ENCODE peak calls at places on chromosomes 1 and 21, in five cellular contexts. T, I, H, W and Q are unnamed samples.

GRCh38 chr1:234235373-234235772 is 137.9 kb upstream of the COA6 start:
- DNase-seq in T (no peak), I (no peak), H (no peak), W (peak), Q (no peak)

GRCh38 chr1:202888507-202889360 is at the start of gene RABIF:
- DNase-seq in T (peak), I (peak), H (peak), W (peak), Q (peak)

GRCh38 chr1:12100071-12100470 is 37.0 kb downstream of the TNFRSF8 start:
- DNase-seq in T (no peak), I (no peak), H (no peak), W (no peak), Q (no peak)

GRCh38 chr1:86758570-86758969 is 54.2 kb downstream of the SH3GLB1 start:
- DNase-seq in T (no peak), I (no peak), H (no peak), W (peak), Q (no peak)

GRCh38 chr1:225863167-225863566 is 19.0 kb downstream of the TMEM63A start:
- DNase-seq in T (no peak), I (no peak), H (no peak), W (no peak), Q (no peak)

GRCh38 chr1:94799201-94799600 is 21.0 kb upstream of the SLC44A3 start:
- DNase-seq in T (no peak), I (no peak), H (no peak), W (peak), Q (no peak)

GRCh38 chr1:207619833-207620572 is 24.9 kb upstream of the CR1L start:
- DNase-seq in T (peak), I (no peak), H (peak), W (peak), Q (peak)

GRCh38 chr1:189538271-189538670 is 939.4 kb downstream of the BRINP3 start:
- DNase-seq in T (no peak), I (no peak), H (no peak), W (no peak), Q (no peak)

GRCh38 chr1:63289135-63289534 is 33.2 kb upstream of the FOXD3 start:
- DNase-seq in T (no peak), I (no peak), H (no peak), W (no peak), Q (no peak)

GRCh38 chr21:24895885-24896734 is 711.2 kb downstream of the MRPL39 start:
- DNase-seq in T (peak), I (peak), H (peak), W (no peak), Q (no peak)

GRCh38 chr1:84598846-84599741 is 24.9 kb upstream of the CTBS start:
- DNase-seq in T (no peak), I (peak), H (no peak), W (no peak), Q (peak)

GRCh38 chr1:88528792-88529191 is 155.3 kb upstream of the PKN2 start:
- DNase-seq in T (no peak), I (no peak), H (no peak), W (peak), Q (no peak)

GRCh38 chr1:206589206-206589605 is 23.1 kb downstream of the EIF2D start:
- DNase-seq in T (no peak), I (no peak), H (no peak), W (no peak), Q (no peak)

GRCh38 chr1:18110968-18111367 is 3.4 kb downstream of the IGSF21 start:
- DNase-seq in T (peak), I (no peak), H (no peak), W (no peak), Q (no peak)

GRCh38 chr1:50968884-50969610 is 998 bp upstream of the CDKN2C start:
- DNase-seq in T (no peak), I (no peak), H (peak), W (no peak), Q (no peak)

GRCh38 chr1:11841245-11842153 is 6.1 kb downstream of the NPPA start:
- DNase-seq in T (peak), I (no peak), H (peak), W (no peak), Q (no peak)

GRCh38 chr21:33950425-33951079 is 34.9 kb upstream of the ATP5PO start:
- DNase-seq in T (no peak), I (no peak), H (no peak), W (no peak), Q (no peak)

GRCh38 chr21:36320421-36321324 is 676 bp downstream of the MORC3 start:
- DNase-seq in T (peak), I (peak), H (peak), W (peak), Q (peak)

GRCh38 chr1:6418668-6419396 is 887 bp downstream of the HES2 start:
- DNase-seq in T (no peak), I (no peak), H (peak), W (no peak), Q (no peak)

GRCh38 chr1:240414237-240414636 is 197.7 kb downstream of the GREM2 start:
- DNase-seq in T (no peak), I (no peak), H (no peak), W (no peak), Q (no peak)

GRCh38 chr1:202168861-202169260 is 8.5 kb upstream of the PTPN7 start:
- DNase-seq in T (no peak), I (no peak), H (no peak), W (no peak), Q (no peak)

GRCh38 chr1:172818841-172819527 is 160.1 kb downstream of the FASLG start:
- DNase-seq in T (no peak), I (peak), H (no peak), W (no peak), Q (no peak)

GRCh38 chr1:109312978-109313775 is 6.4 kb upstream of the MYBPHL start:
- DNase-seq in T (no peak), I (no peak), H (peak), W (no peak), Q (no peak)

GRCh38 chr1:113812661-113813135 is 422 bp upstream of the RSBN1 start:
- DNase-seq in T (peak), I (no peak), H (peak), W (no peak), Q (no peak)

GRCh38 chr1:172885976-172886375 is 164.8 kb downstream of the TNFSF18 start:
- DNase-seq in T (no peak), I (no peak), H (no peak), W (no peak), Q (peak)

GRCh38 chr1:119000371-119001180 is 12.4 kb upstream of the TBX15 start:
- DNase-seq in T (no peak), I (no peak), H (no peak), W (no peak), Q (no peak)

GRCh38 chr1:213622365-213623087 is 365.2 kb upstream of the PROX1 start:
- DNase-seq in T (no peak), I (peak), H (no peak), W (peak), Q (no peak)

GRCh38 chr1:9231648-9232332 is 2.8 kb upstream of the H6PD start:
- DNase-seq in T (no peak), I (no peak), H (no peak), W (no peak), Q (no peak)

GRCh38 chr1:17167783-17168479 is 37.0 kb upstream of the PADI1 start:
- DNase-seq in T (no peak), I (no peak), H (no peak), W (no peak), Q (no peak)

GRCh38 chr1:29453502-29454240 is 217.3 kb downstream of the PTPRU start:
- DNase-seq in T (peak), I (no peak), H (peak), W (peak), Q (peak)

GRCh38 chr1:244197851-244198375 is 146.8 kb downstream of the ZBTB18 start:
- DNase-seq in T (no peak), I (no peak), H (no peak), W (no peak), Q (no peak)

DNA sequence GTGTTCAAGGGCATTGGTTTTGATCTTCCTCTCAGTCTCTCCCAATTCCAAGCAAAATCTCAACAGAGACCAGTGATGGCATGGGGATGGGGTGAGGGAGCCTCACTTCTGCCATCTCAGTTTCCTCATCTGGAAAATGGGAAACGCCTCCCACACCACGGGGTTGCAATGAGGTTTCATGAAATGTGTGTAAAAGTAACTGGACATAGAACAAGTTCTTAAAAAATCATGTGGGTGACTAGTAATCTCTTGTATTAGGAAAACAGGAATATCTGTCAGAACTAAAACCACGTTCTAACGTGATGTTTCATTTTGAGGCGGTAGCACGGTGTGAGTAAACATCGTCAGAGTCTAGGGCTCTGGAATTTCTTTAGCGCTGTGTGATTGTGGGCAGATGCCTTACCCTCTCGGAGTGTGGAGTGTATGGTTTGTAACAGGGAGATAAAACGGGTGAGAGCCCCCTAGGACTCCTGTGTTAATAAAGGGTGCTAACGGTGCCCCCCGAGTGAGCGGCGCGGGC is 55.5 kb upstream of the DNAJC6 start:
- DNase-seq in T (no peak), I (no peak), H (no peak), W (no peak), Q (peak)
- TF ChIP-seq ZBTB33 in T (no peak), I (no peak), H (no peak), W (no peak), Q (no peak)

DNA sequence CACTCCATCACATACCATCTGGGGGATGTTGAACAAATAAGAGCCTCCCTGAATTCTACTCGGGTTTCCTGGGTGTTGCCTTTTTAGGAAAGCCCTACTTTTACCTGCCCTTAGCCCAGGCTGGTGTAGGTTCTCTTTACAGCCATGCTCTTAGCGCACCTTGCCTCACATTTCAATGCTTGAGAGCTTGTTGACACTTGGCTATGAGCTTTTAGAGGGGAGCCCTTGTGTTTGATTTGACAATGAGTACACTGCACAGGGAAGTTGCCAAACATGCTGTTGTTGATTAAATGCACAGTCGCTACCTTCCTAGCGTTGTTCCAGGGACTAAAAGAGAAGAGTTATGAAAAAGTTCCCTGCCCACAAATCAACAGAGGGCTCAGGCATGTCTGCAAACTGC is 103.8 kb downstream of the TRABD2B start:
- DNase-seq in T (no peak), I (no peak), H (no peak), W (no peak), Q (no peak)
- TF ChIP-seq RAD21 in T (no peak), I (no peak), H (no peak), W (no peak), Q (no peak)

DNA sequence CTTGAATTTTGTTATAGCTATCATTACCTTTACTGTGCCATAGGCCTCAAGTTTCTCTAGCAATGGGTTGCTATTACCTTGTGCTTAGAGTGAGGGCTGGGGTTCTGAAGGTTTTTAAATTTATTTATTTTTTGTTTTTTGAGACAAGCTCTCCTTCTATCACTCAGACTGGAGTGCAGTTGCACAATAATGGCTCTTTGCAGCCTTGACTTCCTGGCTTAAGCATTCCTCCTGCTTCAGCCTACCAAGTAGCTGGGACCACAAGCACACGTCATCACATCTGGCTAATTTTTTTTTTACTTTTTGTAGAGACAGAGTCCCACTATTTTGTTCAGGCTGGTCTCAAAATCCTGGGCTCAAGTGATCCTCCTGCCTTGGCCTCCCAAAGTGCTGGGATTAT is 41.5 kb downstream of the SNX27 start:
- DNase-seq in T (no peak), I (no peak), H (no peak), W (no peak), Q (no peak)
- TF ChIP-seq ZBTB33 in T (no peak), I (no peak), H (no peak), W (no peak), Q (no peak)

GRCh38 chr1:209769171-209769904 is 13.5 kb downstream of the TRAF3IP3 start:
- DNase-seq in T (no peak), I (peak), H (peak), W (no peak), Q (no peak)
- TF ChIP-seq RAD21 in T (no peak), I (no peak), H (no peak), W (no peak), Q (no peak)

GRCh38 chr1:215608646-215609045 is 41.5 kb downstream of the KCTD3 start:
- DNase-seq in T (no peak), I (no peak), H (no peak), W (no peak), Q (no peak)
- TF ChIP-seq ZBTB33 in T (no peak), I (no peak), H (no peak), W (no peak), Q (no peak)

DNA sequence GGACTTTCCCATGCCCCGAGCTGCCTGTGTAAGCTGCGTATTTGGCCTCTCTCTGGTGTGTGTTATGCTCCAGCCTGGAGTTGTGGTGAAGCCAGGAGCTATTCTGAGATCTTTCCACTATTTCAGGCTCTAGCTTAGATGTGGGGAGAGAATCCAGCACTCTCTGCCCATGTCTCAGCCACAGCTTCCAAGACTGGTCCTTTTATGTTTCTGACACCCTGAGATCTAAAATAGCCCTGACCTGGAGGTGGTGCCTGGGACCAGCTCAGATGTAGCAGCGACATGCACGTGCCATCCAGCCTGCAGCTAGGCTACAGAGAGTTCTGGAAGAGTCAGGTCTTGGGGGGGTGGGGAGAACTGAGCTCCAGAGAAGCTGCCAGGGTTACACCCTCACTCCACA is 76.5 kb downstream of the TENT5C start:
- DNase-seq in T (no peak), I (no peak), H (no peak), W (no peak), Q (no peak)
- TF ChIP-seq RAD21 in T (no peak), I (no peak), H (no peak), W (no peak), Q (no peak)

GRCh38 chr1:91098299-91098901 is 76.6 kb upstream of the ZNF644 start:
- DNase-seq in T (no peak), I (no peak), H (no peak), W (no peak), Q (no peak)
- TF ChIP-seq ZBTB33 in T (no peak), I (no peak), H (no peak), W (no peak), Q (no peak)

DNA sequence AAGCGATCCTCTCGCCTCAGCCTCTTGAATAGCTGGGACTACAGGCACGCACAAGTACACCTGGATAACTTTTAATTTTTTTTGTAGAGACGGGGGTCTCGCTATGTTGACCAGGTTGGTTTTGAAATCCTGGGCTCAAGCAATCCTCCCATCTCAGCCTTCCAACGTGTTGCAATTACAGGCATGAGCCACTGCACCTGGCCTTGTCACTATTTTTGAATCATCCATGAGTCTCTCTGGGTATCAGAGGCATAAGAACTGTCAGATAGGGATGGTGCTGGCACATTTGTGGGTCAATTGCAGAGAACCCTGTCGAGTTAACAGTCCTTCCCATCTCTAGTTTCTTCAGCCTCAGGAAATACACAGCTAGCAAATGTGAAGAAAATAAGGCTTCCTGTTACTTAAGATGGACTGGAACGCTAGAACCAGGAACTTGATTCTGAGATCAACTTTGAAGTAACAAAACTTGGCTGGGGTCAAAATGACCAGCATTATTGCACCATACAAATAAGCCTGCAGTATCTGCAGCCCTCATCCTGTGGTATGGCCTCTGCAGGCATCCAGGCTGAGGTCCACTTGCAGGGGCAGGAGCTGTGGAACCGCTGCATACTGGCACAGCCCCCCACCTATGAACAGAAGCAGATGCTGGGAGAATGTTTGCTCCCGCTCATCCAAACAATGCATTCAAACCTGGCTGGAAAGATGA is 124.3 kb upstream of the GADD45A start:
- DNase-seq in T (no peak), I (no peak), H (no peak), W (no peak), Q (no peak)
- TF ChIP-seq RAD21 in T (no peak), I (no peak), H (no peak), W (no peak), Q (no peak)

GRCh38 chr1:82284213-82284612 is 483.5 kb downstream of the ADGRL2 start:
- DNase-seq in T (no peak), I (no peak), H (no peak), W (no peak), Q (no peak)
- TF ChIP-seq ZBTB33 in T (no peak), I (no peak), H (no peak), W (no peak), Q (no peak)

DNA sequence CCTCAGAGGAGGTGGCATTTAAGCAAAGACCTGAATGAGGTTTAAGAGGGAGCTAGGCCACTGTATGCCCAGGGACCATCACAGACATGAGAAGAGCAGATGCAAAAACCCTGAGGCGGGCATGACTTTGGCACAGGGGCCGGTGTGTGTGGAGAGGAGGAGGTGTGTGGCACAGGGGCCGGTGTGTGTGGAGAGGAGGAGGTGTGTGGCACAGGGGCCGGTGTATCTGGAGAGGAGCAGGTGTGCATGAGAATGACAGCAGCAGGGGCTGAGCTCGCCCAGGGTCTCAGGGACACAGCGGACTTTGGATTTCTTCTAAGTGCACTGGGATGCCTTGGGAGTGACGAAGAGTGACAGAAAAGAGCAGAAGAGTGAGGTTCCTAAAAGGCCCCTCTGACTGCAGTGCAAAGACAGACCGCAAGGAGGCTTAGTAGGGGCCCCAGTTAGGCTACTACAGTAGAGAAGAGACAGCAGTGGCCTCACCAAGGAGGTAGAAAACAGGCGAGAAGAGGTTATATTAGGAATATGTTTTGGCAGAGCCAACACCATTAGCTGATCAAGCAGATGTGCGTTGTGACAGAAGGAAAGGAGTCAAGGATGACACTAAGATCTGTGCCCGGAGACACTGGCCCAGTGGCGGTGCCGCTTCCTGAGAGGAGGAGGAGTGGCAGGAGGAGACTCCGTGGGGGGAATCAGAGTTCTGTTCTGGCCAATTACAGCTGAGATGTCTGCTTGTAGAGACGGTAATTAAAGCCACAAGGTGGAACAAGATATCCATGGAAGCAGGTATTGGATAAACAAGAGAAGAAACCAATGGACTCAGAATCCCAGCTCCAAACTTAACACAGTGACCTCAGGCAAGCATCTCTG is 18.4 kb downstream of the ZBTB17 start:
- DNase-seq in T (peak), I (no peak), H (peak), W (no peak), Q (no peak)
- TF ChIP-seq RAD21 in T (no peak), I (no peak), H (no peak), W (peak), Q (no peak)